ENCODE peak calls at places on chromosomes 12 and 14, in ten cellular contexts. One of them, this sample, is unnamed.

GRCh38 chr14:20989464-20989786 is 355 bp upstream of the METTL17 start:
- DNase-seq in heart right ventricle: no peak
- DNase-seq in NB4: no peak
- DNase-seq in hepatocyte: no peak
- DNase-seq in uterus: no peak
- DNase-seq in CD8-positive, alpha-beta memory T cell: no peak
- DNase-seq in body of pancreas: no peak
- DNase-seq in HCT116: no peak
- DNase-seq in mammary epithelial cell: no peak
- DNase-seq in CD8-positive, alpha-beta T cell: no peak
- DNase-seq in this sample: no peak

GRCh38 chr14:45891417-45892080 is 638.5 kb upstream of the MIS18BP1 start:
- DNase-seq in HCT116: no peak
- DNase-seq in mammary epithelial cell: peak; percentile 58
- DNase-seq in uterus: peak; percentile 16
- DNase-seq in hepatocyte: peak; percentile 51
- DNase-seq in body of pancreas: peak; percentile 2
- DNase-seq in NB4: peak; percentile 1
- DNase-seq in CD8-positive, alpha-beta memory T cell: no peak
- DNase-seq in CD8-positive, alpha-beta T cell: no peak
- DNase-seq in heart right ventricle: no peak
- DNase-seq in this sample: peak; percentile 28

GRCh38 chr12:67909681-67910080 is 79.6 kb upstream of the IFNG-AS1 start:
- DNase-seq in CD8-positive, alpha-beta T cell: no peak
- DNase-seq in HCT116: no peak
- DNase-seq in heart right ventricle: no peak
- DNase-seq in mammary epithelial cell: peak; percentile 27
- DNase-seq in NB4: no peak
- DNase-seq in hepatocyte: no peak
- DNase-seq in CD8-positive, alpha-beta memory T cell: no peak
- DNase-seq in body of pancreas: no peak
- DNase-seq in uterus: no peak
- DNase-seq in this sample: no peak

GRCh38 chr14:96206461-96206860 is 1.8 kb downstream of the BDKRB2 start:
- DNase-seq in heart right ventricle: no peak
- DNase-seq in mammary epithelial cell: peak; percentile 28
- DNase-seq in body of pancreas: peak; percentile 75
- DNase-seq in CD8-positive, alpha-beta memory T cell: no peak
- DNase-seq in uterus: no peak
- DNase-seq in NB4: peak; percentile 18
- DNase-seq in hepatocyte: no peak
- DNase-seq in HCT116: no peak
- DNase-seq in CD8-positive, alpha-beta T cell: no peak
- DNase-seq in this sample: no peak

GRCh38 chr14:41973178-41973577 is 366.5 kb downstream of the LRFN5 start:
- DNase-seq in body of pancreas: no peak
- DNase-seq in uterus: no peak
- DNase-seq in CD8-positive, alpha-beta T cell: no peak
- DNase-seq in HCT116: no peak
- DNase-seq in mammary epithelial cell: no peak
- DNase-seq in NB4: peak; percentile 51
- DNase-seq in heart right ventricle: no peak
- DNase-seq in CD8-positive, alpha-beta memory T cell: no peak
- DNase-seq in hepatocyte: no peak
- DNase-seq in this sample: no peak

GRCh38 chr12:132251741-132252490 is 77.5 kb downstream of the GALNT9 start:
- DNase-seq in mammary epithelial cell: no peak
- DNase-seq in HCT116: no peak
- DNase-seq in uterus: no peak
- DNase-seq in hepatocyte: no peak
- DNase-seq in heart right ventricle: no peak
- DNase-seq in NB4: no peak
- DNase-seq in CD8-positive, alpha-beta memory T cell: no peak
- DNase-seq in body of pancreas: no peak
- DNase-seq in CD8-positive, alpha-beta T cell: no peak
- DNase-seq in this sample: no peak

GRCh38 chr12:56377989-56378316 is 15.3 kb upstream of the APOF start:
- DNase-seq in NB4: no peak
- DNase-seq in CD8-positive, alpha-beta T cell: no peak
- DNase-seq in hepatocyte: no peak
- DNase-seq in HCT116: no peak
- DNase-seq in heart right ventricle: no peak
- DNase-seq in uterus: no peak
- DNase-seq in CD8-positive, alpha-beta memory T cell: no peak
- DNase-seq in mammary epithelial cell: no peak
- DNase-seq in body of pancreas: no peak
- DNase-seq in this sample: no peak

GRCh38 chr12:96487634-96488033 is 1.7 kb upstream of the CFAP54 start:
- DNase-seq in uterus: no peak
- DNase-seq in HCT116: no peak
- DNase-seq in CD8-positive, alpha-beta memory T cell: no peak
- DNase-seq in mammary epithelial cell: no peak
- DNase-seq in heart right ventricle: no peak
- DNase-seq in NB4: no peak
- DNase-seq in CD8-positive, alpha-beta T cell: no peak
- DNase-seq in body of pancreas: no peak
- DNase-seq in hepatocyte: no peak
- DNase-seq in this sample: no peak

GRCh38 chr14:50520947-50521815 is 11.2 kb downstream of the MAP4K5 start:
- DNase-seq in CD8-positive, alpha-beta T cell: peak; percentile 29
- DNase-seq in NB4: no peak
- DNase-seq in CD8-positive, alpha-beta memory T cell: no peak
- DNase-seq in heart right ventricle: no peak
- DNase-seq in mammary epithelial cell: peak; percentile 93
- DNase-seq in body of pancreas: peak; percentile 56
- DNase-seq in HCT116: peak; percentile 45
- DNase-seq in uterus: no peak
- DNase-seq in hepatocyte: no peak
- DNase-seq in this sample: no peak

GRCh38 chr12:50568338-50569155 is 63.8 kb downstream of the DIP2B start:
- DNase-seq in hepatocyte: no peak
- DNase-seq in heart right ventricle: no peak
- DNase-seq in NB4: no peak
- DNase-seq in uterus: no peak
- DNase-seq in CD8-positive, alpha-beta memory T cell: no peak
- DNase-seq in CD8-positive, alpha-beta T cell: no peak
- DNase-seq in mammary epithelial cell: no peak
- DNase-seq in body of pancreas: no peak
- DNase-seq in HCT116: no peak
- DNase-seq in this sample: no peak
- H3K4me3 ChIP-seq in hepatocyte: no peak overlapping the region
- H3K4me3 ChIP-seq in heart right ventricle: no peak overlapping the region
- H3K4me3 ChIP-seq in NB4: no peak overlapping the region
- H3K4me3 ChIP-seq in uterus: peak overlapping the region; percentile 4
- H3K4me3 ChIP-seq in CD8-positive, alpha-beta memory T cell: no peak overlapping the region
- H3K4me3 ChIP-seq in CD8-positive, alpha-beta T cell: no peak overlapping the region
- H3K4me3 ChIP-seq in mammary epithelial cell: no peak overlapping the region
- H3K4me3 ChIP-seq in body of pancreas: no peak overlapping the region
- H3K4me3 ChIP-seq in HCT116: no peak overlapping the region
- H3K4me3 ChIP-seq in this sample: no peak overlapping the region

GRCh38 chr14:105529506-105530445 is 3.4 kb downstream of the TMEM121 start:
- DNase-seq in mammary epithelial cell: no peak
- DNase-seq in heart right ventricle: no peak
- DNase-seq in uterus: no peak
- DNase-seq in hepatocyte: peak; percentile 2
- DNase-seq in HCT116: no peak
- DNase-seq in CD8-positive, alpha-beta memory T cell: peak; percentile 21
- DNase-seq in CD8-positive, alpha-beta T cell: no peak
- DNase-seq in NB4: no peak
- DNase-seq in body of pancreas: no peak
- DNase-seq in this sample: no peak

GRCh38 chr14:105526781-105527380 is 498 bp downstream of the TMEM121 start:
- DNase-seq in hepatocyte: peak; percentile 9
- DNase-seq in mammary epithelial cell: no peak
- DNase-seq in uterus: no peak
- DNase-seq in NB4: no peak
- DNase-seq in CD8-positive, alpha-beta T cell: no peak
- DNase-seq in body of pancreas: no peak
- DNase-seq in heart right ventricle: no peak
- DNase-seq in HCT116: no peak
- DNase-seq in CD8-positive, alpha-beta memory T cell: no peak
- DNase-seq in this sample: no peak

GRCh38 chr14:105527381-105528196 is 1.2 kb downstream of the TMEM121 start:
- DNase-seq in CD8-positive, alpha-beta memory T cell: no peak
- DNase-seq in CD8-positive, alpha-beta T cell: no peak
- DNase-seq in HCT116: no peak
- DNase-seq in NB4: no peak
- DNase-seq in hepatocyte: peak; percentile 4
- DNase-seq in uterus: peak; percentile 15
- DNase-seq in mammary epithelial cell: no peak
- DNase-seq in body of pancreas: no peak
- DNase-seq in heart right ventricle: no peak
- DNase-seq in this sample: no peak

GRCh38 chr14:105528859-105529505 is 2.6 kb downstream of the TMEM121 start:
- DNase-seq in body of pancreas: no peak
- DNase-seq in NB4: no peak
- DNase-seq in mammary epithelial cell: no peak
- DNase-seq in heart right ventricle: no peak
- DNase-seq in HCT116: no peak
- DNase-seq in CD8-positive, alpha-beta memory T cell: peak; percentile 18
- DNase-seq in uterus: no peak
- DNase-seq in CD8-positive, alpha-beta T cell: no peak
- DNase-seq in hepatocyte: peak; percentile 2
- DNase-seq in this sample: peak; percentile 15

DNA sequence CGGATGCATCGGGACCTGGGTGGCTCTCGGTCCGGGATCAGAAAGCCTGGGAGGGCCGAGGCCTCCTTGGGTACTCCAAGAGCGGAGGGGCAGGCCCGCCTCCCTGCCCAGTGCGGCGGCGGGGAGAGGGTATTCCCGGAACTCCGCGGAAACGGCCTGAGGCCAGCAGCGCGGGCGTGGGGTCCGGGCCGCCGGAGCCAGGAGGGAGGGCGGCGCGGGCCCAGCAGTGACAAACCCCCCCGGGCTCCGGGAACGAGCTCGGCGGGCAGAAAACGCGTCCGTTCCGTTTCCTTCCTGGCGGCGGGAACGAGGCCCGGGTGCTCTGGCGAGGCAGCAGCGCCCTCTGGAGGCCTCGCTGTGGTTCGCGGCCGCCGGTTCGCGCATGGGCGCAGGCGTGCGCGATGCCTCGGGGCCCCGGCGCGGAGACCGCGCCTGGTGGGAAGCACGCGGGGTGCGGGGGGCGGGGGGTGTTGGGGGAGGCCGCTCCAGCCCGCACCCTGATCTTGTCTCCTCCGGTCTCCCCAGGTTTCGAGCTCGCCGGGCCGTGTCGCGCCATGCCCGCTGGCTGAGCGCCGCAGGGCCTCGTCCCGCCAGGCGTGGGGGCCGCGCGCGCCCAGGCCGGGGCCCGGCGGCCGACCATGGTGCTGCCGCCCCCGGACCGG is 1.9 kb downstream of the TMEM121 start:
- DNase-seq in CD8-positive, alpha-beta T cell: peak; percentile 79
- DNase-seq in body of pancreas: peak; percentile 79
- DNase-seq in hepatocyte: peak; percentile 75
- DNase-seq in HCT116: no peak
- DNase-seq in NB4: peak; percentile 73
- DNase-seq in uterus: peak; percentile 82
- DNase-seq in CD8-positive, alpha-beta memory T cell: peak; percentile 73
- DNase-seq in mammary epithelial cell: peak; percentile 51
- DNase-seq in heart right ventricle: peak; percentile 85
- DNase-seq in this sample: peak; percentile 79
- H3K4me3 ChIP-seq in CD8-positive, alpha-beta T cell: peak overlapping the region; percentile 66
- H3K4me3 ChIP-seq in body of pancreas: peak overlapping the region; percentile 37
- H3K4me3 ChIP-seq in hepatocyte: no peak overlapping the region
- H3K4me3 ChIP-seq in HCT116: peak overlapping the region; percentile 42
- H3K4me3 ChIP-seq in NB4: no peak overlapping the region
- H3K4me3 ChIP-seq in uterus: peak overlapping the region; percentile 73
- H3K4me3 ChIP-seq in CD8-positive, alpha-beta memory T cell: peak overlapping the region; percentile 32
- H3K4me3 ChIP-seq in mammary epithelial cell: peak overlapping the region; percentile 33
- H3K4me3 ChIP-seq in heart right ventricle: peak overlapping the region; percentile 74
- H3K4me3 ChIP-seq in this sample: no peak overlapping the region

GRCh38 chr12:57781241-57781640 is 1.3 kb upstream of the TSFM start:
- DNase-seq in hepatocyte: no peak
- DNase-seq in heart right ventricle: no peak
- DNase-seq in NB4: peak; percentile 73
- DNase-seq in CD8-positive, alpha-beta T cell: no peak
- DNase-seq in uterus: no peak
- DNase-seq in body of pancreas: no peak
- DNase-seq in CD8-positive, alpha-beta memory T cell: no peak
- DNase-seq in mammary epithelial cell: no peak
- DNase-seq in HCT116: no peak
- DNase-seq in this sample: no peak

GRCh38 chr12:57781801-57782200 is 786 bp upstream of the TSFM start:
- DNase-seq in heart right ventricle: no peak
- DNase-seq in HCT116: no peak
- DNase-seq in uterus: no peak
- DNase-seq in NB4: no peak
- DNase-seq in CD8-positive, alpha-beta T cell: no peak
- DNase-seq in body of pancreas: no peak
- DNase-seq in mammary epithelial cell: no peak
- DNase-seq in CD8-positive, alpha-beta memory T cell: no peak
- DNase-seq in hepatocyte: no peak
- DNase-seq in this sample: no peak

GRCh38 chr12:57782608-57783465 is at the start of gene TSFM:
- DNase-seq in CD8-positive, alpha-beta T cell: peak; percentile 99
- DNase-seq in hepatocyte: peak; percentile 97
- DNase-seq in HCT116: peak; percentile 89
- DNase-seq in heart right ventricle: peak; percentile 98
- DNase-seq in mammary epithelial cell: peak; percentile 86
- DNase-seq in CD8-positive, alpha-beta memory T cell: peak; percentile 91
- DNase-seq in uterus: peak; percentile 95
- DNase-seq in NB4: peak; percentile 97
- DNase-seq in body of pancreas: peak; percentile 96
- DNase-seq in this sample: peak; percentile 98

GRCh38 chr12:57783466-57783801 is 847 bp downstream of the TSFM start:
- DNase-seq in hepatocyte: no peak
- DNase-seq in HCT116: no peak
- DNase-seq in CD8-positive, alpha-beta T cell: no peak
- DNase-seq in uterus: no peak
- DNase-seq in mammary epithelial cell: no peak
- DNase-seq in NB4: no peak
- DNase-seq in body of pancreas: no peak
- DNase-seq in heart right ventricle: no peak
- DNase-seq in CD8-positive, alpha-beta memory T cell: no peak
- DNase-seq in this sample: no peak

DNA sequence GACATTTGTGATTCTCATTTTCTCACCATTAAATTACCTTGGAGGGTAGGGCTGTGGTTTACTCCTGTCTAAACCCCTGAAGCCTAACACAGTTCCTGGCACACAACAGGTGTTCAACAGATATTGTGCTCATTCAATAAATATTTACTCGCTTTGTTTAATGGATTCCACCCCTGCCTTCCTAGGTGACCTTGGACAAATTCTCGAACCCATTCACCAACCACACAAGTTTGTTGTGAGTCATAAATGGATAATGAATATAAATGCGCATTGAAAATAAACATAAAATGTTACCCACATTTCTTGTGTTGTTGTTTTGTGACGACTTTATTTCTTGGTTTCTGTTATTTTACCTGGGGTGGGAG is 362 bp upstream of the TSFM start:
- DNase-seq in CD8-positive, alpha-beta memory T cell: no peak
- DNase-seq in HCT116: no peak
- DNase-seq in uterus: no peak
- DNase-seq in NB4: no peak
- DNase-seq in body of pancreas: no peak
- DNase-seq in mammary epithelial cell: no peak
- DNase-seq in hepatocyte: no peak
- DNase-seq in heart right ventricle: no peak
- DNase-seq in CD8-positive, alpha-beta T cell: no peak
- DNase-seq in this sample: no peak
- H3K4me3 ChIP-seq in CD8-positive, alpha-beta memory T cell: peak overlapping the region; percentile 99
- H3K4me3 ChIP-seq in HCT116: peak overlapping the region; percentile 100
- H3K4me3 ChIP-seq in uterus: peak overlapping the region; percentile 68
- H3K4me3 ChIP-seq in NB4: no peak overlapping the region
- H3K4me3 ChIP-seq in body of pancreas: no peak overlapping the region
- H3K4me3 ChIP-seq in mammary epithelial cell: no peak overlapping the region
- H3K4me3 ChIP-seq in hepatocyte: no peak overlapping the region
- H3K4me3 ChIP-seq in heart right ventricle: peak overlapping the region; percentile 64
- H3K4me3 ChIP-seq in CD8-positive, alpha-beta T cell: no peak overlapping the region
- H3K4me3 ChIP-seq in this sample: no peak overlapping the region

GRCh38 chr14:36660736-36661505 is 739 bp upstream of the PAX9 start:
- DNase-seq in CD8-positive, alpha-beta T cell: no peak
- DNase-seq in CD8-positive, alpha-beta memory T cell: no peak
- DNase-seq in heart right ventricle: no peak
- DNase-seq in body of pancreas: no peak
- DNase-seq in uterus: no peak
- DNase-seq in NB4: no peak
- DNase-seq in hepatocyte: no peak
- DNase-seq in HCT116: no peak
- DNase-seq in mammary epithelial cell: no peak
- DNase-seq in this sample: no peak
- H3K4me3 ChIP-seq in CD8-positive, alpha-beta T cell: no peak overlapping the region
- H3K4me3 ChIP-seq in CD8-positive, alpha-beta memory T cell: no peak overlapping the region
- H3K4me3 ChIP-seq in heart right ventricle: peak overlapping the region; percentile 30
- H3K4me3 ChIP-seq in body of pancreas: no peak overlapping the region
- H3K4me3 ChIP-seq in uterus: no peak overlapping the region
- H3K4me3 ChIP-seq in NB4: no peak overlapping the region
- H3K4me3 ChIP-seq in hepatocyte: peak overlapping the region; percentile 17
- H3K4me3 ChIP-seq in HCT116: peak overlapping the region; percentile 71
- H3K4me3 ChIP-seq in mammary epithelial cell: peak overlapping the region; percentile 59
- H3K4me3 ChIP-seq in this sample: peak overlapping the region; percentile 59